ENCODE peak calls at places on chromosomes 11 and 22, in four cellular contexts. H is K562, J is HL-60, S is GM12878. G is an unnamed sample.

GRCh38 chr11:2140411-2141400 is 1.5 kb upstream of the IGF2 start:
- DNase-seq in H (no peak), J (no peak), S (no peak), G (no peak)

GRCh38 chr11:128624269-128625170 is 37.2 kb upstream of the ETS1 start:
- DNase-seq in H (no peak), J (no peak), S (no peak), G (no peak)

GRCh38 chr22:36814796-36815195 is 2.0 kb downstream of the PVALB start:
- DNase-seq in H (no peak), J (no peak), S (no peak), G (no peak)

GRCh38 chr11:111360150-111361043 is 18.7 kb downstream of the POU2AF1 start:
- DNase-seq in H (no peak), J (no peak), S (no peak), G (no peak)

GRCh38 chr11:223026-223789 is 12.9 kb downstream of the SIRT3 start:
- DNase-seq in H (no peak), J (no peak), S (no peak), G (no peak)

GRCh38 chr11:19433791-19434190 is 193.0 kb upstream of the E2F8 start:
- DNase-seq in H (no peak), J (no peak), S (no peak), G (no peak)

GRCh38 chr11:133934599-133935550 is 21.9 kb downstream of the IGSF9B start:
- DNase-seq in H (peak), J (no peak), S (no peak), G (no peak)

GRCh38 chr11:26333906-26334305 is 2.0 kb downstream of the ANO3 start:
- DNase-seq in H (no peak), J (no peak), S (no peak), G (no peak)

GRCh38 chr22:49786976-49787843 is 40.5 kb downstream of the BRD1 start:
- DNase-seq in H (no peak), J (no peak), S (no peak), G (no peak)

GRCh38 chr11:15935370-15935769 is 421.0 kb downstream of the SOX6 start:
- DNase-seq in H (no peak), J (no peak), S (no peak), G (no peak)

GRCh38 chr22:33476716-33477115 is 418.5 kb upstream of the SYN3 start:
- DNase-seq in H (no peak), J (no peak), S (no peak), G (no peak)

GRCh38 chr11:252666-253065 is 15.9 kb downstream of the PSMD13 start:
- DNase-seq in H (no peak), J (no peak), S (no peak), G (no peak)

GRCh38 chr22:25120093-25120561 is 79.5 kb upstream of the CRYBB3 start:
- DNase-seq in H (no peak), J (no peak), S (no peak), G (no peak)

DNA sequence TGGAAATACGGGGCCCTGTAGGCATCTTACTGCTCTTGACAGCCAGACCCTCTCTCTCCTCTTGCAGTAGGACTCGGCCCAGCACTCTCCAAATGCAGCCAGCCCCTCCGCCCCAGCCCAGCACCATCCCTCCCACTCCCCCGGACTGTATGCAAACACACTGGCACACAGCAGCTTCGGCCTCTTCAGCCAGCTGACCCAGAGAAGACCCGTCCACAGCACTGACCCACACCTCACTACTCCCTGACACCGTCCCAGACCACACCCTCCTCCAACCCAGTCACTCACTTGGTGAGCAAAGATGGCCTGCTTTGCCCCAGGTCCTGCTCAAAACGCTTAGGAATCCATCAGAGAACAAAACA is 164.6 kb downstream of the IGLL1 start:
- DNase-seq in H (no peak), J (no peak), S (no peak), G (no peak)
- TF ChIP-seq SPI1 in H (no peak), J (no peak), S (no peak), G (no peak)

DNA sequence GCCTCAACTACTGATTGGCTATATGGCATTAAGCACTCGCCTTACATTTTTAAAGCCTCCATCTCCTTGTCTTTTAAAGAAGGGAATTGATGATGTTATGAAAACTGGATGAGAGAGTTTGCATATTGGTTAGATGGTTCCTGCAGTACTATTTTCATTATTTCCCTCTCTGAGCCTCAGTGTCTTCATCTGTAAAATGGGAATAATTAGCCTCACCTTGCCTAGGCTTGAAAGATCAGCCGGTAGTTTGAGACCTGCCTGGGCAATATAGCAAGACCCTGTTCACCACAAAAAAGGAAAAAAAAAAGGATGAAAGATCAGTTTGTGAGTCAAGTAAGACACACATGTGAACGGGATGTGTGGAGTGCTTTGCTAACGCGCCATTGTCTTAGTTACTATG is 35.0 kb upstream of the SLC35C1 start:
- DNase-seq in H (no peak), J (no peak), S (no peak), G (no peak)
- TF ChIP-seq SPI1 in H (no peak), J (no peak), S (no peak), G (no peak)

GRCh38 chr11:36186340-36186739 is 102.9 kb downstream of the COMMD9 start:
- DNase-seq in H (no peak), J (no peak), S (no peak), G (no peak)
- TF ChIP-seq SPI1 in H (no peak), J (no peak), S (no peak), G (no peak)

GRCh38 chr11:76523147-76523546 is 78.3 kb downstream of the EMSY start:
- DNase-seq in H (no peak), J (no peak), S (no peak), G (no peak)

GRCh38 chr11:76523786-76524436 is 79.1 kb downstream of the EMSY start:
- DNase-seq in H (no peak), J (no peak), S (no peak), G (no peak)

GRCh38 chr11:76524919-76525318 is 80.1 kb downstream of the EMSY start:
- DNase-seq in H (no peak), J (no peak), S (no peak), G (no peak)

GRCh38 chr11:76524461-76524860 is 79.6 kb downstream of the EMSY start:
- DNase-seq in H (no peak), J (no peak), S (no peak), G (no peak)

DNA sequence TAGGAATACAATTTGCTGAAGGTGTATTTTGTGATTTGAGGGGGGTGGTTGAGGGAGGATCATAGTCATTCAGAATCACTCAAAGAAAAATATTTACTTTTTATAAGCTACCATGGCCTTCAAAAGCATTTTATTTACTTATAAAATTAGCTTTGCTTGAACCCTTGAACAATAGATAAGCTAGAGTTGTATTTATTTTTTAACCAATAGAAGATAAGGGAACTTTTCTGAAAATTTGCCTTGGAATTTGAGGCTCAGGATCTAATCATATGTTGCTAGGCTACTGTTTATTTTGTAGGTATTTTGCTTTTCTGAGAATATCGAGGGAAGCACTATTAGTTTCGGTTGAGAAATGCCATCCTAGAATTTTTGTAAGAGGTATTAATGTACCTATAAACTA is 82.1 kb downstream of the EMSY start:
- DNase-seq in H (no peak), J (no peak), S (no peak), G (no peak)
- TF ChIP-seq SPI1 in H (no peak), J (no peak), S (no peak), G (no peak)

DNA sequence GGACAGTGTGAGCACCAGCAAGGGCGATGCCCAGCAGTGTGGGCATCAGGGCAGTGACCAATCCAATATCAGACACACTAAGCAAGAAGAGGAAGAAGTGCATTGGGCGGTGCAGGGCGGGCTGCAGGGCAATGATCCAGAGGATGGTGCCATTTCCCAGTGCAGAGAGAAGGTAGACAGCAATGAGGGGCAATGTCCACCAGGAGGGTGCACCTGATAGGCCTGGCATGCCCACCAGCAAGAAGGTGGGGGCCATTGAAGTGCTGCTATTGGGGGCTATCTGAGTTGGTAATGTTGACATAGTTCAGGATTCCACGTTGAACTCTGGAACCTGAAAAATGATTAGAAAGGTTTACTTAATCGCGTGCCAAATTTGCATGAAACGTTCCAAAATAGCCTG is at the start of gene OR51S1:
- DNase-seq in H (no peak), J (no peak), S (no peak), G (no peak)
- TF ChIP-seq SPI1 in H (no peak), J (no peak), S (no peak), G (no peak)

GRCh38 chr22:38924197-38924952 is 33.0 kb upstream of the APOBEC3A start:
- DNase-seq in H (no peak), J (no peak), S (no peak), G (no peak)

GRCh38 chr22:38925571-38926041 is 31.8 kb upstream of the APOBEC3A start:
- DNase-seq in H (no peak), J (no peak), S (no peak), G (no peak)

GRCh38 chr22:38921126-38921525 is 36.3 kb upstream of the APOBEC3A start:
- DNase-seq in H (no peak), J (no peak), S (no peak), G (no peak)

GRCh38 chr22:38921801-38922200 is 35.6 kb upstream of the APOBEC3A start:
- DNase-seq in H (no peak), J (no peak), S (no peak), G (no peak)

GRCh38 chr22:38923463-38924196 is 33.8 kb upstream of the APOBEC3A start:
- DNase-seq in H (peak), J (no peak), S (no peak), G (no peak)
- TF ChIP-seq SPI1 in H (no peak), J (no peak), S (no peak), G (no peak)

G was measured in GM12891.